ENCODE peak calls at places on chromosomes 4 and X, in five cellular contexts. A is suprapubic skin, E is stomach, I is breast epithelium, C is GM12878. P is an unnamed sample. For H3K4me1, the result is how much of the 10 kb centered on the place peaks cover.

GRCh38 chrX:75784689-75785491 is at the start of gene MAGEE2:
- DNase-seq in A (no peak), E (no peak), I (no peak), C (no peak), P (no peak)

GRCh38 chr4:63901311-63901710 is 507.9 kb downstream of the TECRL start:
- DNase-seq in A (no peak), E (no peak), I (no peak), C (no peak), P (no peak)

GRCh38 chr4:42515156-42515884 is 118.0 kb downstream of the SHISA3 start:
- DNase-seq in A (no peak), E (no peak), I (no peak), C (no peak), P (no peak)

GRCh38 chrX:50514811-50515210 is 44.2 kb upstream of the DGKK start:
- DNase-seq in A (no peak), E (no peak), I (no peak), C (no peak), P (no peak)

GRCh38 chrX:17397074-17397473 is 22.1 kb downstream of the NHS start:
- DNase-seq in A (no peak), E (no peak), I (no peak), C (no peak), P (no peak)

GRCh38 chr4:155809835-155810234 is 51.0 kb downstream of the GUCY1B1 start:
- DNase-seq in A (no peak), E (no peak), I (no peak), C (peak), P (no peak)

GRCh38 chrX:100819534-100819836 is 706 bp upstream of the CSTF2 start:
- DNase-seq in A (no peak), E (no peak), I (no peak), C (no peak), P (no peak)

GRCh38 chrX:150219374-150220185 is 143.5 kb upstream of the MAMLD1 start:
- DNase-seq in A (no peak), E (no peak), I (no peak), C (no peak), P (no peak)

GRCh38 chr4:182307746-182308145 is 64.5 kb downstream of the TENM3 start:
- DNase-seq in A (no peak), E (no peak), I (no peak), C (no peak), P (no peak)

GRCh38 chr4:187016101-187016500 is 292.4 kb upstream of the FAT1 start:
- DNase-seq in A (no peak), E (no peak), I (no peak), C (no peak), P (no peak)

GRCh38 chrX:11416600-11416999 is 123.4 kb downstream of the AMELX start:
- DNase-seq in A (no peak), E (no peak), I (no peak), C (no peak), P (peak)

GRCh38 chr4:48290146-48290772 is 20.6 kb upstream of the TEC start:
- DNase-seq in A (no peak), E (no peak), I (no peak), C (no peak), P (no peak)

GRCh38 chr4:22410645-22411247 is 105.1 kb downstream of the ADGRA3 start:
- DNase-seq in A (no peak), E (no peak), I (no peak), C (no peak), P (no peak)

GRCh38 chr4:172998527-172999469 is 169.8 kb upstream of the GALNT7 start:
- DNase-seq in A (no peak), E (no peak), I (no peak), C (no peak), P (no peak)

GRCh38 chrX:46710425-46710824 is 48.5 kb downstream of the SLC9A7 start:
- DNase-seq in A (no peak), E (no peak), I (no peak), C (no peak), P (no peak)

GRCh38 chr4:13700196-13701140 is 72.9 kb upstream of the BOD1L1 start:
- DNase-seq in A (no peak), E (no peak), I (no peak), C (no peak), P (no peak)

GRCh38 chr4:8817081-8817812 is 54.4 kb downstream of the HMX1 start:
- DNase-seq in A (peak), E (peak), I (no peak), C (no peak), P (no peak)

GRCh38 chr4:36256398-36256828 is 12.1 kb upstream of the ARAP2 start:
- DNase-seq in A (no peak), E (no peak), I (no peak), C (peak), P (no peak)

GRCh38 chr4:78185117-78185516 is 128.0 kb downstream of the FRAS1 start:
- DNase-seq in A (no peak), E (no peak), I (no peak), C (no peak), P (no peak)

GRCh38 chr4:42568610-42569207 is 88.2 kb downstream of the ATP8A1 start:
- DNase-seq in A (no peak), E (peak), I (no peak), C (peak), P (peak)

GRCh38 chr4:124157781-124158180 is 554.8 kb downstream of the ANKRD50 start:
- DNase-seq in A (no peak), E (no peak), I (no peak), C (no peak), P (no peak)

GRCh38 chr4:14035076-14035475 is 407.6 kb upstream of the BOD1L1 start:
- DNase-seq in A (no peak), E (no peak), I (no peak), C (no peak), P (no peak)

GRCh38 chr4:168945291-168945690 is 64.8 kb downstream of the CBR4 start:
- DNase-seq in A (no peak), E (no peak), I (no peak), C (no peak), P (no peak)

GRCh38 chr4:163473576-163473975 is at the start of gene TKTL2:
- DNase-seq in A (no peak), E (no peak), I (no peak), C (no peak), P (no peak)

GRCh38 chrX:46571423-46572294 is 1.9 kb upstream of the CHST7 start:
- DNase-seq in A (no peak), E (no peak), I (no peak), C (no peak), P (no peak)

GRCh38 chrX:49172280-49172780 is 632 bp downstream of the PLP2 start:
- DNase-seq in A (peak), E (peak), I (no peak), C (no peak), P (peak)

GRCh38 chrX:132958086-132958703 is at the start of gene HS6ST2:
- DNase-seq in A (no peak), E (no peak), I (no peak), C (no peak), P (no peak)

GRCh38 chr4:165761968-165762367 is 111.1 kb upstream of the TLL1 start:
- DNase-seq in A (no peak), E (no peak), I (no peak), C (no peak), P (no peak)

GRCh38 chr4:98293089-98293887 is 32.1 kb downstream of the RAP1GDS1 start:
- DNase-seq in A (no peak), E (no peak), I (no peak), C (no peak), P (no peak)

GRCh38 chrX:118884552-118885138 is 61.0 kb downstream of the ZCCHC12 start:
- DNase-seq in A (no peak), E (no peak), I (no peak), C (no peak), P (no peak)

GRCh38 chr4:84529169-84529751 is 30.2 kb upstream of the NKX6-1 start:
- DNase-seq in A (no peak), E (no peak), I (no peak), C (no peak), P (no peak)

GRCh38 chr4:118743867-118744266 is 58.7 kb downstream of the METTL14 start:
- DNase-seq in A (no peak), E (no peak), I (no peak), C (no peak), P (no peak)

GRCh38 chr4:137156054-137156453 is 376.2 kb downstream of the PCDH18 start:
- DNase-seq in A (no peak), E (no peak), I (no peak), C (no peak), P (no peak)

DNA sequence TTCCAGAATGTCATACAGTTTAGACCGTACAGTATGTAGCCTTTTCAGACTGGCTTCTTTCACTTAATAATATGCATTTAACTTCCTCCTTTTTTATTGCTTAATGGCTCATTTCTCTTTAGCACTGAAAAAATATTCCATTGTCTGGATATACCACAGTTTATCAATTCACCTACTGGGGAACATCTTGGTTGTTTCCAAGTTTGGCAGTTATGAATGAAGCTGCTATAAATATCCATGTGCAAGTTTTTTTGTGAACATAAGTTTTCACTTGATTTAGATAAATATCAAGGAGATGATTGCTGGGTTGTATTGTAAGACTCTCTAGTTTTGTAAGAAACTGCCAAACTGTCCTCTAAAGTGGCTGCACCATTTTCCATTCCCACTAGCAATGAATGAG is 375.5 kb downstream of the PCDH18 start:
- DNase-seq in A (no peak), E (no peak), I (no peak), C (no peak), P (no peak)
- TF ChIP-seq POLR2AphosphoS5 in A (no peak), E (no peak), I (no peak), C (no peak), P (no peak)

DNA sequence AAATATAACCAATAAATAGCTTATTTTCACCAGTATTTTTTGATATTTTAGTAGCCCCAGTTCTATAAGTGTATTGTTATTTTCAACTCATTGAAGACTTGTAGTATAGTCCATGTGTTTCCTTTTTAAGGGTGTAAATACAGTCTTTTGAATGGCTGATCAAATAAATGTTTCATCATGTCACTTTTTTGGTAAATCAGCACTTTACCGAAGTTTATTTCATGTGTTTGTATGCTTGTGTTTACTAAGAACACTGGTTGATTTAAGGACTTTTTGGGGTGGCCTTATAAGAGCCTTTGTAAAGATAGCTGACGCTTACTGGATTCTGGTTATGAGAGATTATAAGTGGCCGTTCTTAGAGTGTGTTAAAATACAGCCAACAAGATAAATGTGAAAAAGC is 2.6 kb downstream of the UBE2K start:
- DNase-seq in A (no peak), E (no peak), I (no peak), C (no peak), P (no peak)
- TF ChIP-seq POLR2A in A (no peak), E (no peak), I (no peak), C (no peak), P (no peak)

GRCh38 chrX:13046035-13046851 is 1.8 kb upstream of the FAM9C start:
- DNase-seq in A (no peak), E (no peak), I (no peak), C (no peak), P (no peak)

GRCh38 chrX:13050151-13050550 is 5.7 kb upstream of the FAM9C start:
- DNase-seq in A (no peak), E (no peak), I (no peak), C (no peak), P (no peak)

GRCh38 chrX:13048265-13048664 is 3.8 kb upstream of the FAM9C start:
- DNase-seq in A (no peak), E (no peak), I (no peak), C (no peak), P (no peak)

GRCh38 chrX:13044441-13044840 is at the start of gene FAM9C:
- DNase-seq in A (no peak), E (no peak), I (no peak), C (no peak), P (no peak)

GRCh38 chrX:13047752-13048151 is 3.3 kb upstream of the FAM9C start:
- DNase-seq in A (no peak), E (no peak), I (no peak), C (no peak), P (no peak)
- H3K4me1 ChIP-seq in A (under half), E (under half), I (under half), C (under half), P (under half)

DNA sequence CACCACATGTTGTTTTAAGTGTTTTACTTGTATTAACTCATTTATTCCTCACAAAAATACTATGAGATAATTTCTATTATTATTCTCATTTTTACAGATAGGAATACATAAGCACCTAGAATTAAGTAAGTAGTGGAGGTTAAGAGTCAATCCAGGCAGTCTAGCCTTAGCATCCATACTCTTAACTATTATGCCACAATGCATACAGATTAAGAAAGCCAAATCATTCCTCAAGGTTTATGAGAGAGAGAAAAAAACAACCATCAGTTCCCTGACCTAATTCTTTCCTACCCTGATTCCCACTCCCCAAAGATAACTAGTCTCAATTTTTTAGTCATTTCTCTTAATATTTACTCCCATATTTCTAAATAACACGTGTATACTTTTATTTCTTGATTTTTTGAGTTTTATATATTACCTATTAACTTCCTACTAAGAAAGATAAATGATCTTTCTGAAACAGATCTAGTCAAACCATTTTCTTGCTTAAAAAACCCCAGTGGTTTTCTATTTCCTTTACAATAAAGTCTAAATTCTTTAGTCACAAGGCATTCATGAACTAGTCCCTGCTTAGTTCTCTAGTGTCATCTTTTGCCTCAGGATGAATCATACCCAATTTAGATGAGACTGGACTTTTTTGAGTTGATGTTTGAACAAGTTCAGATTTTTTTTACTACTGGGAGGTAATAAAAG is 16.0 kb downstream of the UBA6 start:
- DNase-seq in A (no peak), E (no peak), I (no peak), C (no peak), P (no peak)
- TF ChIP-seq POLR2AphosphoS5 in A (no peak), E (no peak), I (no peak), C (no peak), P (no peak)

GRCh38 chr4:119977135-119977534 is 89.5 kb downstream of the MAD2L1 start:
- DNase-seq in A (no peak), E (no peak), I (no peak), C (no peak), P (no peak)
- TF ChIP-seq POLR2A in A (no peak), E (no peak), I (no peak), C (no peak), P (no peak)

GRCh38 chr4:55075823-55076418 is 49.5 kb downstream of the KDR start:
- DNase-seq in A (no peak), E (no peak), I (no peak), C (no peak), P (no peak)
- H3K4me1 ChIP-seq in A (under half), E (under half), I (under half), C (under half), P (under half)

DNA sequence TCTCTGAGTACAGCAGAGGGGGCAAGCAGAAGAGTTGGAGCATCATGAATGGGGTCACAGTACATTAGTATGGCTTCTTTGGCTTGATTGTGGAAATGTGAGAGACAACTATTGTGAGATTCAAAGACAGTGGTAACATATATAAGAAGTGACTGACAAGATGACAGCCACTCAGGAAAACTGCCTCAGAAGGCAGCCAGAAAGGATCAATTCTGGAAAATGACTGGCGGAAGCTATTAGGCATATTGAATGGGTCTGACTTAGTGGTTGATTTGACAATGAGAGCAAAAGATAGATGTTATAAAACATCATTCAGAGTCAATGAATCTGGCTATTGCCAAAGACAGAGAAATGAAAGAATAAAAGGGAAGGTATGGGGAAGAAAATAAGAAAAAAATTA is 345.5 kb upstream of the MAGEB2 start:
- DNase-seq in A (no peak), E (no peak), I (no peak), C (no peak), P (no peak)
- TF ChIP-seq POLR2AphosphoS5 in A (no peak), E (no peak), I (no peak), C (no peak), P (no peak)

DNA sequence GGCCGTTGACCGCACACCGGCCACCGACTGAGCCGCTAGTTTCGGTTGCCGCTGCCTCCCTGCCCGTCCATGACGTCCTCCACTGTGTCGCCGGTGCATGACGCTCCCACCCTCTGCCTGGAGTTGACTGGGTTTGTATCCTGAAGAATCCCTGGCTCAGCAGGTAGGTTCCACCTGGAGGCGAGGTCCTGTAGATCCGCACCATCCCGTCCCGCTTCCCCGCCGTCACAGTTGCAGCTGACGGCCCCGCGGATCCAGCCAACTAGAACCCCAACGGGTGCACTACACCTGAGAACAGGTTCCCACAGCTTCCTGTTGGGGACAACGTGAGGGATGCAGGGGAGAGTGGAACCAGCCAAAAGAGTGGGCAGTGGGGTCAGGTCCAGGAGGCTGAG is 881 bp upstream of the SLBP start:
- DNase-seq in A (no peak), E (no peak), I (no peak), C (no peak), P (no peak)
- TF ChIP-seq POLR2A in A (no peak), E (no peak), I (no peak), C (no peak), P (no peak)